ENCODE peak calls at places on chromosomes 6 and 20, in seven cellular contexts. W is sigmoid colon, N is astrocyte of the cerebellum, O is lung, Q is left lung, C is AG04449, D is stomach. A is an unnamed sample.

GRCh38 chr20:48275325-48275724 is 490.0 kb upstream of the SULF2 start:
- DNase-seq in Q (no peak), N (no peak), D (no peak), C (no peak), W (no peak), O (no peak), A (no peak)

GRCh38 chr6:55578537-55579363 is at the start of gene HMGCLL1:
- DNase-seq in O (peak), C (no peak), N (no peak), Q (peak), D (no peak), W (peak), A (no peak)

GRCh38 chr6:16238057-16238657 is at the start of gene GMPR:
- DNase-seq in D (peak), W (peak), N (no peak), O (peak), C (no peak), Q (peak), A (no peak)

GRCh38 chr6:90285611-90286381 is 10.8 kb downstream of the BACH2 start:
- DNase-seq in Q (peak), N (peak), D (peak), W (peak), C (peak), O (peak), A (peak)

GRCh38 chr6:56046576-56046975 is 171.2 kb upstream of the BMP5 start:
- DNase-seq in Q (peak), N (peak), C (no peak), O (peak), W (peak), D (peak), A (peak)

GRCh38 chr6:165714907-165715306 is 51.9 kb upstream of the PDE10A start:
- DNase-seq in W (no peak), Q (no peak), N (no peak), O (no peak), D (no peak), C (no peak), A (no peak)

GRCh38 chr6:169915769-169916550 is 164.5 kb downstream of the ERMARD start:
- DNase-seq in W (no peak), N (no peak), C (no peak), D (no peak), O (no peak), Q (no peak), A (no peak)

GRCh38 chr6:161186173-161186769 is 87.6 kb downstream of the AGPAT4 start:
- DNase-seq in N (peak), D (no peak), Q (peak), C (peak), W (no peak), O (no peak), A (peak)

GRCh38 chr6:167420177-167420576 is 95.3 kb downstream of the TTLL2 start:
- DNase-seq in O (no peak), Q (no peak), D (no peak), W (peak), C (no peak), N (no peak), A (no peak)

GRCh38 chr20:62205618-62206387 is 14.3 kb downstream of the HRH3 start:
- DNase-seq in O (no peak), D (no peak), N (no peak), Q (no peak), W (no peak), C (no peak), A (no peak)

GRCh38 chr6:30821862-30822784 is 62.2 kb upstream of the DDR1 start:
- DNase-seq in Q (no peak), N (no peak), W (no peak), C (no peak), D (no peak), O (no peak), A (no peak)
- H3K4me3 ChIP-seq in Q (no peak), N (no peak), W (no peak), C (no peak), D (no peak), O (no peak), A (no peak)

DNA sequence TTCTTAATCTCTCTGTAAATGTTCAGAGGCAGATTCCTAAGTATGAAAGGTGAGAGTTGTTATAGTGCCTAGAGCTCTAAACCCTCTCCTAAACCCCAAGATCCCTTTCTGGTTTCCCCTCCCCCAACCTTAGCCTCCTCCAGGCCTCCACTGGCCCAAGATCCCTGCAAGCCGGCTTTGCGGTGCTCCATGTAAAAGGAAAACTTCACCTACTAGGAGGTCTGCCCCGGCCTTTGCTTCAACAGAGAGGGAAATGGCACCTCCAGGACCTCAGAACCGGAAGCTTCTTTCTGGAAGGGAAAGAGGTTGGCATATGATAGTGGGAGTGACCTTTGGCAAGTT is 2.3 kb downstream of the RRBP1 start:
- DNase-seq in N (no peak), W (no peak), O (no peak), D (no peak), C (no peak), Q (no peak), A (no peak)
- H3K4me3 ChIP-seq in N (peak), W (peak), O (no peak), D (peak), C (peak), Q (peak), A (peak)

GRCh38 chr6:116060572-116061283 is at the start of gene FRK:
- DNase-seq in C (no peak), D (peak), N (no peak), O (peak), W (no peak), Q (peak), A (no peak)

GRCh38 chr6:116055513-116055912 is 5.2 kb downstream of the FRK start:
- DNase-seq in D (no peak), Q (no peak), C (no peak), N (no peak), O (no peak), W (no peak), A (no peak)

GRCh38 chr6:116062496-116062895 is 1.8 kb upstream of the FRK start:
- DNase-seq in W (no peak), O (no peak), Q (no peak), C (no peak), N (no peak), D (no peak), A (no peak)

GRCh38 chr6:116057766-116058165 is 2.9 kb downstream of the FRK start:
- DNase-seq in Q (no peak), O (no peak), D (no peak), C (no peak), N (no peak), W (no peak), A (no peak)

GRCh38 chr6:116059713-116060571 is 749 bp downstream of the FRK start:
- DNase-seq in C (no peak), N (no peak), D (peak), W (no peak), O (peak), Q (peak), A (no peak)
- H3K4me3 ChIP-seq in C (peak), N (no peak), D (peak), W (peak), O (peak), Q (peak), A (no peak)

GRCh38 chr20:53660078-53660909 is 66.7 kb upstream of the ZNF217 start:
- DNase-seq in O (no peak), D (no peak), C (no peak), W (peak), Q (peak), N (no peak), A (no peak)
- H3K4me3 ChIP-seq in O (peak), D (peak), C (peak), W (peak), Q (peak), N (no peak), A (peak)

DNA sequence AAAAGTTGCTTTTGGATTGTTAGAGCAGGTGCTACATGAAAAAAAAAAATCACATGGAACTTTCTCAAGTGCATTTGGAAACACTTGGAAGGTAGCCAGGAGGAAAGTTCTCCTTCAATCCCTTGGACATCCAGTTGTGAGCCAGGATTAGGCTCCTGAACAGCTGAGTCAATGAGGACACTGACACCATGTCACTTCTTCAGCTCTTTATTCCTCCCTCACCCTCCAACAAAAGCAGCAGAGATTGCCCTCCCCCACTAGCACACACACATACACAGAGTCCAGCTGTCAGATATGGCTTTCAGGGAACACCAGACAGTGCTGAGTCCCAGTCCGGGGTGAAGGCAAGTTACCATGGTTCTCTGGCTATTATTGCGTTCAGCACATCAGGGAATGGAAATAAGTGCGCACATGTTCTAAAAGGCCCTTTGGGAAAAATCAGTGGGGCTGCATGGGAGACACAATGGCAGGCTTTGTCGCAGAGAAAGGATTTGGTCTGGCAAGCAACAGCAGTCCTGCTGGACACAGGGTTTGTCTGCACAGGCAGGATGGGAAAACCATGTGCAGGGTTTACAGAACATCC is 124.7 kb upstream of the MARCKS start:
- DNase-seq in D (no peak), Q (no peak), C (no peak), O (no peak), W (peak), N (no peak), A (peak)
- H3K4me3 ChIP-seq in D (no peak), Q (no peak), C (no peak), O (no peak), W (no peak), N (no peak), A (no peak)

A was measured in skeletal muscle cell.